ENCODE peak calls at places on chromosomes 7 and 10, in seven cellular contexts. One of them, this sample, is unnamed.

GRCh38 chr10:98361131-98361633 is 53.8 kb downstream of the PYROXD2 start:
- DNase-seq in body of pancreas: peak
- DNase-seq in lower leg skin: peak
- DNase-seq in adrenal gland: peak
- DNase-seq in transverse colon: peak
- DNase-seq in tibial nerve: peak
- DNase-seq in IMR-90: peak
- DNase-seq in this sample: peak

GRCh38 chr10:60450291-60450690 is 60.6 kb upstream of the ANK3 start:
- DNase-seq in tibial nerve: no peak
- DNase-seq in transverse colon: no peak
- DNase-seq in IMR-90: no peak
- DNase-seq in lower leg skin: no peak
- DNase-seq in body of pancreas: no peak
- DNase-seq in adrenal gland: no peak
- DNase-seq in this sample: no peak

GRCh38 chr10:97042081-97042480 is 143.7 kb downstream of the SLIT1 start:
- DNase-seq in body of pancreas: no peak
- DNase-seq in adrenal gland: no peak
- DNase-seq in IMR-90: no peak
- DNase-seq in transverse colon: no peak
- DNase-seq in tibial nerve: no peak
- DNase-seq in lower leg skin: no peak
- DNase-seq in this sample: no peak

GRCh38 chr7:4010923-4011656 is 671.0 kb upstream of the FOXK1 start:
- DNase-seq in transverse colon: no peak
- DNase-seq in tibial nerve: no peak
- DNase-seq in body of pancreas: no peak
- DNase-seq in adrenal gland: no peak
- DNase-seq in lower leg skin: no peak
- DNase-seq in IMR-90: no peak
- DNase-seq in this sample: no peak

GRCh38 chr10:70601775-70602174 is 766 bp downstream of the PRF1 start:
- DNase-seq in transverse colon: no peak
- DNase-seq in lower leg skin: no peak
- DNase-seq in tibial nerve: no peak
- DNase-seq in IMR-90: no peak
- DNase-seq in body of pancreas: no peak
- DNase-seq in adrenal gland: peak
- DNase-seq in this sample: no peak

GRCh38 chr10:103968441-103969391 is 1.8 kb downstream of the SLK start:
- DNase-seq in transverse colon: no peak
- DNase-seq in tibial nerve: no peak
- DNase-seq in body of pancreas: no peak
- DNase-seq in lower leg skin: no peak
- DNase-seq in adrenal gland: no peak
- DNase-seq in IMR-90: peak
- DNase-seq in this sample: no peak

GRCh38 chr7:50552921-50553320 is 12.3 kb downstream of the DDC start:
- DNase-seq in transverse colon: no peak
- DNase-seq in lower leg skin: no peak
- DNase-seq in adrenal gland: peak
- DNase-seq in body of pancreas: peak
- DNase-seq in IMR-90: peak
- DNase-seq in tibial nerve: no peak
- DNase-seq in this sample: peak

GRCh38 chr7:113071465-113071864 is 15.2 kb downstream of the GPR85 start:
- DNase-seq in body of pancreas: no peak
- DNase-seq in lower leg skin: no peak
- DNase-seq in tibial nerve: no peak
- DNase-seq in transverse colon: peak
- DNase-seq in adrenal gland: no peak
- DNase-seq in IMR-90: peak
- DNase-seq in this sample: no peak

GRCh38 chr10:6409982-6410694 is 169.9 kb downstream of the PRKCQ start:
- DNase-seq in transverse colon: peak
- DNase-seq in lower leg skin: peak
- DNase-seq in adrenal gland: peak
- DNase-seq in body of pancreas: no peak
- DNase-seq in IMR-90: peak
- DNase-seq in tibial nerve: no peak
- DNase-seq in this sample: no peak

GRCh38 chr10:29736325-29737208 is 101.8 kb upstream of the SVIL start:
- DNase-seq in transverse colon: peak
- DNase-seq in adrenal gland: peak
- DNase-seq in lower leg skin: peak
- DNase-seq in body of pancreas: peak
- DNase-seq in IMR-90: peak
- DNase-seq in tibial nerve: peak
- DNase-seq in this sample: peak

GRCh38 chr10:19993714-19994343 is 177.6 kb downstream of the PLXDC2 start:
- DNase-seq in adrenal gland: no peak
- DNase-seq in tibial nerve: no peak
- DNase-seq in IMR-90: peak
- DNase-seq in body of pancreas: no peak
- DNase-seq in transverse colon: no peak
- DNase-seq in lower leg skin: no peak
- DNase-seq in this sample: no peak

GRCh38 chr10:34815174-34816066 is at the start of gene PARD3:
- DNase-seq in IMR-90: peak
- DNase-seq in lower leg skin: peak
- DNase-seq in tibial nerve: peak
- DNase-seq in body of pancreas: peak
- DNase-seq in transverse colon: peak
- DNase-seq in adrenal gland: peak
- DNase-seq in this sample: peak

GRCh38 chr10:119459681-119460340 is 82.7 kb downstream of the RGS10 start:
- DNase-seq in lower leg skin: no peak
- DNase-seq in tibial nerve: no peak
- DNase-seq in body of pancreas: no peak
- DNase-seq in IMR-90: no peak
- DNase-seq in adrenal gland: no peak
- DNase-seq in transverse colon: no peak
- DNase-seq in this sample: no peak

GRCh38 chr7:39507866-39508551 is 58.2 kb upstream of the YAE1 start:
- DNase-seq in adrenal gland: no peak
- DNase-seq in IMR-90: no peak
- DNase-seq in tibial nerve: no peak
- DNase-seq in transverse colon: no peak
- DNase-seq in body of pancreas: no peak
- DNase-seq in lower leg skin: no peak
- DNase-seq in this sample: no peak

GRCh38 chr10:44022203-44022602 is 362.7 kb downstream of the CXCL12 start:
- DNase-seq in tibial nerve: no peak
- DNase-seq in IMR-90: no peak
- DNase-seq in adrenal gland: no peak
- DNase-seq in transverse colon: no peak
- DNase-seq in lower leg skin: no peak
- DNase-seq in body of pancreas: no peak
- DNase-seq in this sample: no peak

GRCh38 chr7:130146693-130147520 is 58.3 kb downstream of the TMEM209 start:
- DNase-seq in transverse colon: no peak
- DNase-seq in tibial nerve: no peak
- DNase-seq in adrenal gland: peak
- DNase-seq in IMR-90: no peak
- DNase-seq in body of pancreas: no peak
- DNase-seq in lower leg skin: no peak
- DNase-seq in this sample: no peak

GRCh38 chr7:135843214-135843613 is 94.6 kb upstream of the FAM180A start:
- DNase-seq in body of pancreas: no peak
- DNase-seq in transverse colon: no peak
- DNase-seq in tibial nerve: no peak
- DNase-seq in adrenal gland: no peak
- DNase-seq in lower leg skin: no peak
- DNase-seq in IMR-90: no peak
- DNase-seq in this sample: no peak

GRCh38 chr7:1022801-1023465 is 21.4 kb upstream of the GPR146 start:
- DNase-seq in IMR-90: no peak
- DNase-seq in transverse colon: peak
- DNase-seq in body of pancreas: no peak
- DNase-seq in tibial nerve: no peak
- DNase-seq in lower leg skin: no peak
- DNase-seq in adrenal gland: no peak
- DNase-seq in this sample: no peak

GRCh38 chr7:37943905-37944736 is 23.7 kb downstream of the EPDR1 start:
- DNase-seq in tibial nerve: no peak
- DNase-seq in body of pancreas: no peak
- DNase-seq in lower leg skin: no peak
- DNase-seq in adrenal gland: no peak
- DNase-seq in IMR-90: no peak
- DNase-seq in transverse colon: no peak
- DNase-seq in this sample: peak

GRCh38 chr7:148472406-148472805 is 118.2 kb upstream of the C7orf33 start:
- DNase-seq in transverse colon: no peak
- DNase-seq in body of pancreas: no peak
- DNase-seq in IMR-90: no peak
- DNase-seq in tibial nerve: no peak
- DNase-seq in adrenal gland: no peak
- DNase-seq in lower leg skin: no peak
- DNase-seq in this sample: no peak

GRCh38 chr7:75737856-75738603 is 711 bp downstream of the HIP1 start:
- DNase-seq in body of pancreas: peak
- DNase-seq in adrenal gland: no peak
- DNase-seq in transverse colon: peak
- DNase-seq in tibial nerve: no peak
- DNase-seq in lower leg skin: no peak
- DNase-seq in IMR-90: no peak
- DNase-seq in this sample: no peak

GRCh38 chr7:95955748-95956147 is 183.4 kb downstream of the DYNC1I1 start:
- DNase-seq in transverse colon: no peak
- DNase-seq in body of pancreas: no peak
- DNase-seq in IMR-90: no peak
- DNase-seq in adrenal gland: no peak
- DNase-seq in tibial nerve: no peak
- DNase-seq in lower leg skin: no peak
- DNase-seq in this sample: no peak

GRCh38 chr10:69051710-69052487 is 36.0 kb upstream of the SRGN start:
- DNase-seq in IMR-90: no peak
- DNase-seq in lower leg skin: no peak
- DNase-seq in transverse colon: no peak
- DNase-seq in body of pancreas: no peak
- DNase-seq in adrenal gland: no peak
- DNase-seq in tibial nerve: no peak
- DNase-seq in this sample: no peak

GRCh38 chr7:33040803-33041516 is 21.6 kb downstream of the NT5C3A start:
- DNase-seq in body of pancreas: peak
- DNase-seq in lower leg skin: peak
- DNase-seq in tibial nerve: no peak
- DNase-seq in IMR-90: peak
- DNase-seq in transverse colon: peak
- DNase-seq in adrenal gland: no peak
- DNase-seq in this sample: no peak
- TF ChIP-seq POLR2A in body of pancreas: peak
- TF ChIP-seq POLR2A in lower leg skin: no peak
- TF ChIP-seq POLR2A in tibial nerve: no peak
- TF ChIP-seq POLR2A in IMR-90: no peak
- TF ChIP-seq POLR2A in transverse colon: peak
- TF ChIP-seq POLR2A in adrenal gland: no peak
- TF ChIP-seq POLR2A in this sample: no peak

DNA sequence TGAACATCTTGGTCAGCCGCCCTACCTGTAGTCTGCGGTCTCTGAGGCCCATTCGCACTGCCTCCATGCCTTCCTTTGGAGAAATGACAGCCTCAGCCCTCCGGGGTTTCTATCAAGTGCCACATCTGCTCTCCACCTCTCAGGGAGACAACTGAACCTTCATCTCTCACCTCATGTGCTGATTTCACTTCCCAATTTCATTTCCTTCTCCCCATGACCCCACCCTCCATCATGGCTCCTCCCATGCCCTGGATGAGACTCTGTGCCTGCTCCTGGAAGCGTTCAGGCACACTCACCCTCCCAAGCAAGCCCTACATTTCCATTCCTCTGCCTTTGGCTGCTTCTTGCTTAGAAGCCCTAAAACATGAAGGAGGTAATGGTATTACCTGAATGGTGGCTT is 7.8 kb upstream of the SCD start:
- DNase-seq in tibial nerve: no peak
- DNase-seq in adrenal gland: no peak
- DNase-seq in IMR-90: no peak
- DNase-seq in body of pancreas: no peak
- DNase-seq in transverse colon: no peak
- DNase-seq in lower leg skin: no peak
- DNase-seq in this sample: no peak
- H3K4me3 ChIP-seq in tibial nerve: no peak
- H3K4me3 ChIP-seq in adrenal gland: no peak
- H3K4me3 ChIP-seq in IMR-90: no peak
- H3K4me3 ChIP-seq in body of pancreas: no peak
- H3K4me3 ChIP-seq in transverse colon: no peak
- H3K4me3 ChIP-seq in lower leg skin: no peak
- H3K4me3 ChIP-seq in this sample: no peak

GRCh38 chr7:74291535-74291934 is 2.3 kb downstream of the CLIP2 start:
- DNase-seq in tibial nerve: no peak
- DNase-seq in lower leg skin: no peak
- DNase-seq in adrenal gland: no peak
- DNase-seq in IMR-90: no peak
- DNase-seq in transverse colon: no peak
- DNase-seq in body of pancreas: no peak
- DNase-seq in this sample: no peak

GRCh38 chr7:74290590-74290950 is 1.4 kb downstream of the CLIP2 start:
- DNase-seq in lower leg skin: no peak
- DNase-seq in tibial nerve: no peak
- DNase-seq in body of pancreas: no peak
- DNase-seq in IMR-90: no peak
- DNase-seq in transverse colon: peak
- DNase-seq in adrenal gland: no peak
- DNase-seq in this sample: no peak

GRCh38 chr7:74290999-74291441 is 1.8 kb downstream of the CLIP2 start:
- DNase-seq in adrenal gland: no peak
- DNase-seq in transverse colon: peak
- DNase-seq in lower leg skin: no peak
- DNase-seq in body of pancreas: no peak
- DNase-seq in IMR-90: no peak
- DNase-seq in tibial nerve: no peak
- DNase-seq in this sample: no peak

GRCh38 chr7:74289018-74289659 is at the start of gene CLIP2:
- DNase-seq in transverse colon: peak
- DNase-seq in tibial nerve: peak
- DNase-seq in body of pancreas: peak
- DNase-seq in lower leg skin: peak
- DNase-seq in adrenal gland: peak
- DNase-seq in IMR-90: peak
- DNase-seq in this sample: peak

GRCh38 chr7:74289660-74290589 is 718 bp downstream of the CLIP2 start:
- DNase-seq in adrenal gland: peak
- DNase-seq in body of pancreas: peak
- DNase-seq in IMR-90: no peak
- DNase-seq in lower leg skin: no peak
- DNase-seq in tibial nerve: no peak
- DNase-seq in transverse colon: peak
- DNase-seq in this sample: peak
- TF ChIP-seq POLR2A in adrenal gland: no peak
- TF ChIP-seq POLR2A in body of pancreas: peak
- TF ChIP-seq POLR2A in IMR-90: no peak
- TF ChIP-seq POLR2A in lower leg skin: no peak
- TF ChIP-seq POLR2A in tibial nerve: peak
- TF ChIP-seq POLR2A in transverse colon: no peak
- TF ChIP-seq POLR2A in this sample: no peak

DNA sequence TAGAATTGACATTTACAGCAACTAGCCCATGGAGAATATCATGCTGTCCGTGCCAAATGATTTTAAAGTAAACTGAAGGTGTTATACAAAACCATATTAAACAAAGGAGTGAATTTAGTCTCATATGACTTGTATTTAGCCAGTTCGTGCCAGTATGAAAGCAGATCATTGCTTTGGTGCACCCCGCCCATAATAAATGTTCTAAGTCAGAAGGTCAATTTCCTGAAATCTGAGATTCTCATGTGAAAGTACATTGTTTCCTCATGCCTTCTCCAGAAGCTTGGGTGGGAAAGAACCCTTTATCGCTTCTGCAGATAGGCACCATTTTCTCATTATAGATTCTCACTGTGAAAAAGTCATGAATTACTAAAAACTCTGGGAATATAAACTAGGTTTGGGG is 106.4 kb downstream of the CAMK1D start:
- DNase-seq in tibial nerve: no peak
- DNase-seq in adrenal gland: no peak
- DNase-seq in lower leg skin: peak
- DNase-seq in transverse colon: no peak
- DNase-seq in IMR-90: no peak
- DNase-seq in body of pancreas: no peak
- DNase-seq in this sample: no peak
- H3K4me3 ChIP-seq in tibial nerve: no peak
- H3K4me3 ChIP-seq in adrenal gland: no peak
- H3K4me3 ChIP-seq in lower leg skin: no peak
- H3K4me3 ChIP-seq in transverse colon: no peak
- H3K4me3 ChIP-seq in IMR-90: no peak
- H3K4me3 ChIP-seq in body of pancreas: no peak
- H3K4me3 ChIP-seq in this sample: no peak

This sample was measured in ovary.